ENCODE peak calls at places on chromosomes 11 and 22, in six cellular contexts. M is stimulated activated CD4-positive, alpha-beta T cell treated with anti-CD3 and anti-CD28 coated beads, Interleukin-4, amount 100 ng/mL, for 24 hours; S is AG08396; N is NB4; R is stomach; Y is HT1080. P is an unnamed sample.

GRCh38 chr22:36068776-36069344 is 40.2 kb upstream of the RBFOX2 start:
- DNase-seq in M (no peak), S (no peak), N (peak), R (no peak), Y (no peak), P (no peak)

GRCh38 chr22:49545606-49546005 is 282.1 kb downstream of the BRD1 start:
- DNase-seq in M (no peak), S (no peak), N (no peak), R (no peak), Y (no peak), P (no peak)

GRCh38 chr22:43269325-43270040 is 73.7 kb downstream of the SCUBE1 start:
- DNase-seq in M (no peak), S (no peak), N (no peak), R (no peak), Y (no peak), P (no peak)

GRCh38 chr11:128394436-128395089 is 192.8 kb downstream of the ETS1 start:
- DNase-seq in M (no peak), S (no peak), N (no peak), R (no peak), Y (no peak), P (no peak)

GRCh38 chr22:39972656-39973055 is 12.5 kb downstream of the TMA7B start:
- DNase-seq in M (no peak), S (no peak), N (no peak), R (no peak), Y (no peak), P (no peak)

GRCh38 chr11:14480716-14481115 is 18.9 kb downstream of the COPB1 start:
- DNase-seq in M (no peak), S (no peak), N (no peak), R (no peak), Y (no peak), P (no peak)

GRCh38 chr22:29225422-29226090 is 19.9 kb downstream of the EMID1 start:
- DNase-seq in M (no peak), S (peak), N (no peak), R (no peak), Y (peak), P (no peak)

GRCh38 chr11:109071712-109072524 is 350.1 kb upstream of the C11orf87 start:
- DNase-seq in M (no peak), S (no peak), N (no peak), R (no peak), Y (no peak), P (no peak)

GRCh38 chr11:23540101-23540561 is 679.9 kb upstream of the CCDC179 start:
- DNase-seq in M (no peak), S (peak), N (peak), R (no peak), Y (peak), P (peak)

GRCh38 chr11:120499088-120499487 is 12.5 kb upstream of the GRIK4 start:
- DNase-seq in M (no peak), S (no peak), N (no peak), R (no peak), Y (no peak), P (no peak)

GRCh38 chr11:128310676-128311445 is 276.5 kb downstream of the ETS1 start:
- DNase-seq in M (peak), S (no peak), N (no peak), R (no peak), Y (no peak), P (no peak)

GRCh38 chr11:10401275-10401674 is 53.8 kb upstream of the AMPD3 start:
- DNase-seq in M (no peak), S (no peak), N (no peak), R (no peak), Y (peak), P (no peak)

GRCh38 chr11:128715691-128716153 is 21.9 kb downstream of the FLI1 start:
- DNase-seq in M (no peak), S (no peak), N (peak), R (no peak), Y (peak), P (no peak)

GRCh38 chr11:66713746-66714480 is 15.1 kb downstream of the SPTBN2 start:
- DNase-seq in M (no peak), S (no peak), N (no peak), R (no peak), Y (no peak), P (no peak)

GRCh38 chr22:43401661-43402060 is 10.2 kb upstream of the MPPED1 start:
- DNase-seq in M (no peak), S (no peak), N (no peak), R (no peak), Y (no peak), P (no peak)

GRCh38 chr11:68976095-68976494 is 4.7 kb downstream of the MRGPRD start:
- DNase-seq in M (no peak), S (peak), N (no peak), R (no peak), Y (no peak), P (no peak)

GRCh38 chr11:73295259-73295995 is 12.6 kb upstream of the ARHGEF17 start:
- DNase-seq in M (peak), S (peak), N (peak), R (peak), Y (peak), P (peak)

GRCh38 chr11:128579790-128580504 is 7.4 kb downstream of the ETS1 start:
- DNase-seq in M (peak), S (no peak), N (peak), R (no peak), Y (peak), P (no peak)

GRCh38 chr11:27124514-27125264 is 84.1 kb downstream of the BBOX1 start:
- DNase-seq in M (no peak), S (no peak), N (peak), R (no peak), Y (no peak), P (no peak)